ENCODE peak calls at places on chromosomes 1 and 21, in four cellular contexts. P, I, U and G are unnamed samples.

GRCh38 chr1:89277725-89278124 is 5.1 kb upstream of the GBP5 start:
- DNase-seq in P (no peak), I (no peak), U (no peak), G (no peak)

GRCh38 chr1:150410582-150411101 is 46.7 kb downstream of the RPRD2 start:
- DNase-seq in P (no peak), I (no peak), U (peak), G (no peak)

GRCh38 chr1:86950712-86951111 is 36.3 kb downstream of the HS2ST1 start:
- DNase-seq in P (peak), I (no peak), U (no peak), G (no peak)

GRCh38 chr1:161981126-161981525 is 42.5 kb downstream of the OLFML2B start:
- DNase-seq in P (no peak), I (no peak), U (no peak), G (no peak)

GRCh38 chr1:236416165-236416564 is 22.1 kb downstream of the EDARADD start:
- DNase-seq in P (no peak), I (no peak), U (no peak), G (no peak)

GRCh38 chr1:160761886-160762285 is 22.8 kb downstream of the SLAMF7 start:
- DNase-seq in P (no peak), I (no peak), U (no peak), G (no peak)

GRCh38 chr1:23524716-23525401 is 6.2 kb downstream of the E2F2 start:
- DNase-seq in P (no peak), I (no peak), U (no peak), G (no peak)

GRCh38 chr1:41618066-41618825 is 133.8 kb upstream of the EDN2 start:
- DNase-seq in P (no peak), I (no peak), U (no peak), G (no peak)

GRCh38 chr1:155070721-155071556 is 7.4 kb downstream of the EFNA4 start:
- DNase-seq in P (peak), I (peak), U (peak), G (peak)

GRCh38 chr1:227961651-227962050 is 13.9 kb upstream of the WNT9A start:
- DNase-seq in P (no peak), I (no peak), U (no peak), G (no peak)

GRCh38 chr1:216111842-216112241 is 311.4 kb downstream of the USH2A start:
- DNase-seq in P (no peak), I (no peak), U (no peak), G (no peak)

GRCh38 chr1:30968220-30968971 is 59.8 kb upstream of the SDC3 start:
- DNase-seq in P (no peak), I (no peak), U (no peak), G (no peak)

GRCh38 chr21:31710586-31710985 is 21.3 kb downstream of the SCAF4 start:
- DNase-seq in P (no peak), I (no peak), U (no peak), G (no peak)

GRCh38 chr1:82818596-82818995 is 1017.9 kb downstream of the ADGRL2 start:
- DNase-seq in P (no peak), I (no peak), U (no peak), G (no peak)

GRCh38 chr1:29385966-29386365 is 149.6 kb downstream of the PTPRU start:
- DNase-seq in P (no peak), I (no peak), U (no peak), G (no peak)

GRCh38 chr1:109802136-109802900 is 38.6 kb upstream of the EPS8L3 start:
- DNase-seq in P (no peak), I (no peak), U (no peak), G (no peak)

GRCh38 chr1:3020263-3020909 is 881 bp upstream of the ACTRT2 start:
- DNase-seq in P (no peak), I (no peak), U (no peak), G (no peak)

GRCh38 chr21:42782723-42783247 is 96.6 kb downstream of the WDR4 start:
- DNase-seq in P (no peak), I (no peak), U (no peak), G (no peak)

GRCh38 chr1:81453345-81453703 is 347.4 kb upstream of the ADGRL2 start:
- DNase-seq in P (no peak), I (no peak), U (no peak), G (no peak)

GRCh38 chr1:31750858-31751638 is 13.1 kb downstream of the ADGRB2 start:
- DNase-seq in P (no peak), I (no peak), U (no peak), G (no peak)

GRCh38 chr1:228410671-228411070 is 4.0 kb upstream of the TRIM11 start:
- DNase-seq in P (no peak), I (no peak), U (no peak), G (no peak)

GRCh38 chr1:63486679-63487078 is 36.3 kb downstream of the ITGB3BP start:
- DNase-seq in P (no peak), I (no peak), U (no peak), G (no peak)

GRCh38 chr1:118151312-118151937 is 33.6 kb downstream of the SPAG17 start:
- DNase-seq in P (peak), I (peak), U (peak), G (peak)

GRCh38 chr1:171251741-171252300 is 3.5 kb downstream of the FMO1 start:
- DNase-seq in P (peak), I (no peak), U (peak), G (peak)

GRCh38 chr1:204464174-204464573 is 30.4 kb downstream of the PIK3C2B start:
- DNase-seq in P (no peak), I (no peak), U (no peak), G (no peak)

GRCh38 chr1:48002142-48002541 is 5.0 kb upstream of the TRABD2B start:
- DNase-seq in P (no peak), I (no peak), U (no peak), G (no peak)

GRCh38 chr1:37037675-37038074 is 3.4 kb upstream of the GRIK3 start:
- DNase-seq in P (no peak), I (no peak), U (no peak), G (no peak)

GRCh38 chr1:37036667-37037053 is 2.3 kb upstream of the GRIK3 start:
- DNase-seq in P (no peak), I (no peak), U (no peak), G (no peak)

GRCh38 chr1:37038703-37039093 is 4.4 kb upstream of the GRIK3 start:
- DNase-seq in P (no peak), I (no peak), U (no peak), G (no peak)

GRCh38 chr1:37035828-37036666 is 1.7 kb upstream of the GRIK3 start:
- DNase-seq in P (peak), I (peak), U (no peak), G (no peak)

DNA sequence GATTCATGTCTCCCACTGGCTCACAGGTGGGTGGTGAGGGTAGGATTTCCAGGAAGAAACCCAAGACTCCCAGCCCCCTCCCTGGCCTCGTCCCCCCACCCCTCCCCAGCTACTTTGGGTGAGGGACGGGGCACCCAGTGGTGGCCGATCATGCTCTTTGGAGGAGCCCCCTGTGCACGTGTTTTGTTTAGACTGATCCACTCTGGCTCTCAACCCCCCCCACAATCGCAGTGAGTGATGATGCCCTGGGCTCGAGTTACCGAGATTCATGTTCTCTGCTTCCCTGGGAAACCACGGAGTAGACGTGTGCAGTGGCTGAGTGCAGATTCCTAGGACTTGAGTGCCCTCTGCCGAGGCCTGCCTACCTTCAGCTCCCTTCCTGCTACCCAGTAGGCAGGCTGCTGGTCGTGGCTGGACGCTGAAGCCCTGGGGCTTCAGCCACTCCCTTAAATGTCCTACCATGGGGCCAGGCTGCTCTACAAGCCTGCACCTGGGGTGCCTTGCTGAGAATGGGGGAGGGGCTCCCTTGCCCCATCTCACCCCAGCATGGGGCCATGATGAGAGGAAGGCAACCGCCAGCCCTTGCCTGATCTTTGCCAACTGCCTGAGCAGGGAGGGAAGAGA is 3.9 kb upstream of the GRIK3 start:
- DNase-seq in P (peak), I (no peak), U (no peak), G (peak)
- TF ChIP-seq HDAC2 in P (no peak), I (no peak), U (no peak), G (no peak)

GRCh38 chr1:93447481-93448291 is at the start of gene FNBP1L:
- DNase-seq in P (peak), I (peak), U (peak), G (peak)
- TF ChIP-seq HDAC2 in P (no peak), I (peak), U (no peak), G (no peak)

DNA sequence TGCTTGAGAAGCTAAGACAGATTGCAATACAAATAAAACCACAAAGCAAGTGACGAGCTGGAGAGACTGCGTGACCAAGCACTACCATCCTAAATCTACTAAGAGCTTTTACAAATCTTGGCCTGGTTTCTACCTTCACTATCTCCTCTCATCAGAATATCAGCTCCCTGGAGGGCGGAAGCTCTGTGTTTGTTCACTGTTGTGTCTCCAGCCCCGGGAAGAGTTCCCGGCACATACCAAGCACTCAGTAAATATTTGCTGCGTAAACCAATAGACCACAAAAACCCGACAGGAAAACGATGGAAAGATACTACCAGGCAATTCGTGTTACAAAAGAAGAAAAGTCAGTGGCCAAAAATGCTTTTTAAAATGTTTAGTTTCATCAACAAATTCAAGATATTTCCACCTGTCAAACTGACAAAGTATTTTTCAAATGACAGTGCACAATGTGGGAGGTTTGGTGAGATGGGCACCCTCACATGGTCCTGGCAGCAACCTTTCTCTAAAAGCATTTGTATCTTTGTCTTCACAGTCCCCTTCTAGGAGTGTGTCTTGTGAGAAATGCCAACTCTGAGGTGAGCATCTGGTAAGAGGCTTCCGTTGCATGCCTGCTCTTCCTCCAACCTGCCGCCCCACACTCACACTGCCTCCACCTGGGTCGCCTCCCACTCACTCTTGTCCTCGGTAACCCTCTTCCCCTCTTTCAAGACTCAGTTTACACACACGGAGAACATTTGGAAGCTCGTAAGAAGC is 34.7 kb downstream of the SLC1A7 start:
- DNase-seq in P (no peak), I (no peak), U (peak), G (peak)
- TF ChIP-seq HDAC2 in P (no peak), I (no peak), U (peak), G (no peak)

DNA sequence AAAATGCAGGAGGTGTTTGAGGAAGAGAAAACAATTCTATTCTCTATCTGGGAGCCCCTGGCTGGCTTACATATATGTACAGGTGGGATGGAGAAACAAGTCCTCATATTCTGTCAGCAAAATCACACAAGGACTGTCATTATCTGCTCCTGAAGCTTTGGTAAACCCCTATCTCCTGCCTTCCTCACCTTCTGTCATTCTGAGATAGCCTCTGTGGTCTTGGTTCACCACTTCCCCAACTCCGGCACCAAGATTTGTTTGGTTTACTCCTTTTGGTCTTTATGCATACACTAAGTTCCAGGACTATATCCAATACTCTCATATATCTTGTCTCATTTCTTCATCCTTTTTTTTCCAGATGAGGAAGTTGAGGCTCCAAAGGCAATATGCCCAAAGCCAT is 551.1 kb downstream of the PLPP3 start:
- DNase-seq in P (no peak), I (no peak), U (no peak), G (no peak)
- TF ChIP-seq HDAC2 in P (no peak), I (no peak), U (no peak), G (no peak)

GRCh38 chr1:244918422-244919319 is 54.3 kb upstream of the HNRNPU start:
- DNase-seq in P (peak), I (peak), U (no peak), G (peak)
- TF ChIP-seq HDAC2 in P (peak), I (no peak), U (no peak), G (no peak)

GRCh38 chr1:203200916-203201315 is 14.4 kb upstream of the CHI3L1 start:
- DNase-seq in P (no peak), I (no peak), U (no peak), G (no peak)

GRCh38 chr1:203204776-203205175 is 18.3 kb upstream of the CHI3L1 start:
- DNase-seq in P (no peak), I (no peak), U (no peak), G (no peak)

GRCh38 chr1:203200059-203200553 is 13.6 kb upstream of the CHI3L1 start:
- DNase-seq in P (no peak), I (no peak), U (peak), G (no peak)

GRCh38 chr1:203201516-203202205 is 15.2 kb upstream of the CHI3L1 start:
- DNase-seq in P (no peak), I (no peak), U (no peak), G (no peak)

GRCh38 chr1:203202431-203203245 is 16.1 kb upstream of the CHI3L1 start:
- DNase-seq in P (no peak), I (no peak), U (no peak), G (no peak)
- TF ChIP-seq HDAC2 in P (no peak), I (no peak), U (no peak), G (no peak)

GRCh38 chr1:232538224-232538942 is 91.5 kb downstream of the SIPA1L2 start:
- DNase-seq in P (no peak), I (peak), U (peak), G (peak)
- TF ChIP-seq HDAC2 in P (no peak), I (no peak), U (no peak), G (no peak)

GRCh38 chr1:219837274-219837993 is 90.9 kb downstream of the SLC30A10 start:
- DNase-seq in P (peak), I (no peak), U (peak), G (peak)
- TF ChIP-seq HDAC2 in P (no peak), I (no peak), U (no peak), G (no peak)